ENCODE peak calls at places on chromosomes 11 and 22, in seven cellular contexts. One of them, this sample, is unnamed.

GRCh38 chr22:19535001-19535400 is 10.8 kb upstream of the CLDN5 start:
- DNase-seq in cerebellar cortex: no peak
- DNase-seq in HT-29: no peak
- DNase-seq in NCI-H774: no peak
- DNase-seq in activated naive CD4-positive, alpha-beta T cell treated with Interleukin-2 at 50 U/mL for 16 hours: no peak
- DNase-seq in T-helper 17 cell: no peak
- DNase-seq in retina: no peak
- DNase-seq in this sample: no peak

GRCh38 chr11:19018901-19019300 is 41.6 kb downstream of the MRGPRX2 start:
- DNase-seq in T-helper 17 cell: no peak
- DNase-seq in cerebellar cortex: no peak
- DNase-seq in HT-29: peak
- DNase-seq in activated naive CD4-positive, alpha-beta T cell treated with Interleukin-2 at 50 U/mL for 16 hours: no peak
- DNase-seq in NCI-H774: no peak
- DNase-seq in retina: no peak
- DNase-seq in this sample: no peak

GRCh38 chr11:72576196-72576595 is 98.0 kb downstream of the PDE2A start:
- DNase-seq in cerebellar cortex: no peak
- DNase-seq in retina: no peak
- DNase-seq in T-helper 17 cell: no peak
- DNase-seq in activated naive CD4-positive, alpha-beta T cell treated with Interleukin-2 at 50 U/mL for 16 hours: no peak
- DNase-seq in HT-29: no peak
- DNase-seq in NCI-H774: no peak
- DNase-seq in this sample: no peak

GRCh38 chr11:9210224-9210921 is 54.8 kb downstream of the DENND5A start:
- DNase-seq in retina: no peak
- DNase-seq in HT-29: no peak
- DNase-seq in cerebellar cortex: no peak
- DNase-seq in activated naive CD4-positive, alpha-beta T cell treated with Interleukin-2 at 50 U/mL for 16 hours: no peak
- DNase-seq in T-helper 17 cell: no peak
- DNase-seq in NCI-H774: no peak
- DNase-seq in this sample: no peak

GRCh38 chr22:48753752-48754517 is 1073.7 kb downstream of the BRD1 start:
- DNase-seq in HT-29: no peak
- DNase-seq in cerebellar cortex: no peak
- DNase-seq in activated naive CD4-positive, alpha-beta T cell treated with Interleukin-2 at 50 U/mL for 16 hours: no peak
- DNase-seq in T-helper 17 cell: no peak
- DNase-seq in retina: no peak
- DNase-seq in NCI-H774: no peak
- DNase-seq in this sample: no peak

GRCh38 chr11:17207317-17208256 is at the start of gene PIK3C2A:
- DNase-seq in cerebellar cortex: peak
- DNase-seq in retina: peak
- DNase-seq in HT-29: peak
- DNase-seq in NCI-H774: peak
- DNase-seq in T-helper 17 cell: peak
- DNase-seq in activated naive CD4-positive, alpha-beta T cell treated with Interleukin-2 at 50 U/mL for 16 hours: peak
- DNase-seq in this sample: peak

GRCh38 chr11:72336163-72336562 is 92.2 kb upstream of the PHOX2A start:
- DNase-seq in activated naive CD4-positive, alpha-beta T cell treated with Interleukin-2 at 50 U/mL for 16 hours: no peak
- DNase-seq in cerebellar cortex: no peak
- DNase-seq in T-helper 17 cell: no peak
- DNase-seq in HT-29: no peak
- DNase-seq in NCI-H774: no peak
- DNase-seq in retina: no peak
- DNase-seq in this sample: no peak

GRCh38 chr22:23217171-23218052 is 37.1 kb downstream of the BCR start:
- DNase-seq in HT-29: no peak
- DNase-seq in retina: no peak
- DNase-seq in NCI-H774: no peak
- DNase-seq in T-helper 17 cell: no peak
- DNase-seq in cerebellar cortex: no peak
- DNase-seq in activated naive CD4-positive, alpha-beta T cell treated with Interleukin-2 at 50 U/mL for 16 hours: no peak
- DNase-seq in this sample: peak

GRCh38 chr11:120513436-120514315 is 2.1 kb downstream of the GRIK4 start:
- DNase-seq in cerebellar cortex: no peak
- DNase-seq in HT-29: no peak
- DNase-seq in activated naive CD4-positive, alpha-beta T cell treated with Interleukin-2 at 50 U/mL for 16 hours: no peak
- DNase-seq in retina: peak
- DNase-seq in NCI-H774: no peak
- DNase-seq in T-helper 17 cell: no peak
- DNase-seq in this sample: no peak

GRCh38 chr11:93494341-93494740 is 48.9 kb downstream of the SMCO4 start:
- DNase-seq in activated naive CD4-positive, alpha-beta T cell treated with Interleukin-2 at 50 U/mL for 16 hours: no peak
- DNase-seq in NCI-H774: no peak
- DNase-seq in T-helper 17 cell: no peak
- DNase-seq in cerebellar cortex: no peak
- DNase-seq in retina: no peak
- DNase-seq in HT-29: no peak
- DNase-seq in this sample: no peak

GRCh38 chr11:128896356-128896755 is 5.2 kb downstream of the KCNJ5 start:
- DNase-seq in retina: no peak
- DNase-seq in T-helper 17 cell: no peak
- DNase-seq in HT-29: no peak
- DNase-seq in NCI-H774: no peak
- DNase-seq in cerebellar cortex: no peak
- DNase-seq in activated naive CD4-positive, alpha-beta T cell treated with Interleukin-2 at 50 U/mL for 16 hours: no peak
- DNase-seq in this sample: no peak

GRCh38 chr11:100830978-100831732 is 144.1 kb downstream of the ARHGAP42 start:
- DNase-seq in activated naive CD4-positive, alpha-beta T cell treated with Interleukin-2 at 50 U/mL for 16 hours: no peak
- DNase-seq in HT-29: peak
- DNase-seq in retina: no peak
- DNase-seq in T-helper 17 cell: no peak
- DNase-seq in cerebellar cortex: no peak
- DNase-seq in NCI-H774: no peak
- DNase-seq in this sample: no peak

GRCh38 chr11:1375161-1375954 is 14.4 kb upstream of the BRSK2 start:
- DNase-seq in HT-29: no peak
- DNase-seq in cerebellar cortex: no peak
- DNase-seq in activated naive CD4-positive, alpha-beta T cell treated with Interleukin-2 at 50 U/mL for 16 hours: no peak
- DNase-seq in T-helper 17 cell: no peak
- DNase-seq in NCI-H774: no peak
- DNase-seq in retina: no peak
- DNase-seq in this sample: no peak

GRCh38 chr11:76637491-76638266 is 32.9 kb downstream of the LRRC32 start:
- DNase-seq in HT-29: no peak
- DNase-seq in retina: no peak
- DNase-seq in cerebellar cortex: no peak
- DNase-seq in activated naive CD4-positive, alpha-beta T cell treated with Interleukin-2 at 50 U/mL for 16 hours: no peak
- DNase-seq in T-helper 17 cell: no peak
- DNase-seq in NCI-H774: no peak
- DNase-seq in this sample: peak

GRCh38 chr11:6268811-6269210 is 9.2 kb downstream of the CCKBR start:
- DNase-seq in activated naive CD4-positive, alpha-beta T cell treated with Interleukin-2 at 50 U/mL for 16 hours: no peak
- DNase-seq in cerebellar cortex: no peak
- DNase-seq in HT-29: no peak
- DNase-seq in T-helper 17 cell: no peak
- DNase-seq in retina: no peak
- DNase-seq in NCI-H774: no peak
- DNase-seq in this sample: no peak

GRCh38 chr11:69106124-69106811 is 49.5 kb upstream of the SMIM38 start:
- DNase-seq in NCI-H774: no peak
- DNase-seq in T-helper 17 cell: no peak
- DNase-seq in HT-29: peak
- DNase-seq in retina: peak
- DNase-seq in activated naive CD4-positive, alpha-beta T cell treated with Interleukin-2 at 50 U/mL for 16 hours: no peak
- DNase-seq in cerebellar cortex: no peak
- DNase-seq in this sample: peak

GRCh38 chr11:91528965-91529364 is 695.7 kb upstream of the FAT3 start:
- DNase-seq in cerebellar cortex: no peak
- DNase-seq in retina: no peak
- DNase-seq in HT-29: no peak
- DNase-seq in NCI-H774: no peak
- DNase-seq in T-helper 17 cell: no peak
- DNase-seq in activated naive CD4-positive, alpha-beta T cell treated with Interleukin-2 at 50 U/mL for 16 hours: no peak
- DNase-seq in this sample: no peak

GRCh38 chr22:45880091-45880651 is 96.8 kb downstream of the WNT7B start:
- DNase-seq in HT-29: no peak
- DNase-seq in retina: peak
- DNase-seq in NCI-H774: no peak
- DNase-seq in T-helper 17 cell: no peak
- DNase-seq in cerebellar cortex: no peak
- DNase-seq in activated naive CD4-positive, alpha-beta T cell treated with Interleukin-2 at 50 U/mL for 16 hours: no peak
- DNase-seq in this sample: peak

GRCh38 chr11:74185695-74186094 is 14.6 kb downstream of the PPME1 start:
- DNase-seq in NCI-H774: no peak
- DNase-seq in activated naive CD4-positive, alpha-beta T cell treated with Interleukin-2 at 50 U/mL for 16 hours: no peak
- DNase-seq in retina: no peak
- DNase-seq in HT-29: no peak
- DNase-seq in cerebellar cortex: no peak
- DNase-seq in T-helper 17 cell: no peak
- DNase-seq in this sample: no peak